ENCODE peak calls at places on chromosomes 6 and 20, in ten cellular contexts. F is EL; I is aorta; Z is fibroblast of lung; Y is MM.1S; W is left ventricle myocardium superior; G is colonic mucosa; O is cardiac fibroblast; T is transverse colon; D is activated naive CD8-positive, alpha-beta T cell treated with anti-CD3 and anti-CD28 coated beads, Interleukin-2, amount 50 U/mL, for 24 hours. C is an unnamed sample.
A peak's percentile ranks its signal among the peaks of the same experiment; 100 is the strongest.

GRCh38 chr20:37295001-37295400 is 5.5 kb downstream of the MANBAL start:
- DNase-seq in F (peak; percentile 100), I (no peak), Z (peak; percentile 96), Y (no peak), W (no peak), G (no peak), O (peak; percentile 86), T (no peak), D (no peak), C (peak; percentile 40)

GRCh38 chr6:126947070-126947469 is 171.4 kb upstream of the RSPO3 start:
- DNase-seq in F (no peak), I (peak; percentile 75), Z (peak; percentile 44), Y (no peak), W (no peak), G (peak; percentile 25), O (no peak), T (no peak), D (no peak), C (no peak)

GRCh38 chr20:43726811-43727338 is at the start of gene GTSF1L:
- DNase-seq in F (peak; percentile 31), I (peak; percentile 37), Z (peak; percentile 57), Y (no peak), W (no peak), G (no peak), O (peak; percentile 55), T (no peak), D (no peak), C (no peak)

GRCh38 chr6:44957151-44957550 is 371.0 kb upstream of the RUNX2 start:
- DNase-seq in F (no peak), I (no peak), Z (no peak), Y (no peak), W (no peak), G (no peak), O (no peak), T (no peak), D (no peak), C (no peak)

GRCh38 chr6:69791065-69791471 is 5.7 kb downstream of the LMBRD1 start:
- DNase-seq in F (no peak), I (no peak), Z (no peak), Y (no peak), W (no peak), G (no peak), O (no peak), T (no peak), D (no peak), C (peak; percentile 45)

GRCh38 chr6:9540534-9541126 is 874.2 kb downstream of the TFAP2A start:
- DNase-seq in F (peak; percentile 72), I (no peak), Z (peak; percentile 49), Y (peak; percentile 61), W (no peak), G (no peak), O (peak; percentile 81), T (no peak), D (no peak), C (peak; percentile 86)

GRCh38 chr6:132063738-132064137 is 112.6 kb upstream of the CCN2 start:
- DNase-seq in F (peak; percentile 71), I (no peak), Z (peak; percentile 57), Y (no peak), W (no peak), G (no peak), O (peak; percentile 77), T (no peak), D (no peak), C (no peak)

GRCh38 chr20:37931153-37931922 is 28.4 kb downstream of the VSTM2L start:
- DNase-seq in F (no peak), I (no peak), Z (no peak), Y (no peak), W (no peak), G (no peak), O (no peak), T (no peak), D (no peak), C (no peak)

GRCh38 chr20:52999040-52999439 is 26.9 kb downstream of the TSHZ2 start:
- DNase-seq in F (no peak), I (no peak), Z (no peak), Y (no peak), W (no peak), G (no peak), O (no peak), T (no peak), D (no peak), C (no peak)

GRCh38 chr20:33507461-33507860 is 17.6 kb downstream of the CBFA2T2 start:
- DNase-seq in F (no peak), I (no peak), Z (no peak), Y (no peak), W (no peak), G (no peak), O (no peak), T (no peak), D (no peak), C (no peak)

GRCh38 chr6:40688214-40688761 is 101.1 kb upstream of the LRFN2 start:
- DNase-seq in F (no peak), I (no peak), Z (no peak), Y (no peak), W (no peak), G (no peak), O (peak; percentile 3), T (no peak), D (no peak), C (no peak)

GRCh38 chr6:143964667-143965066 is 43.4 kb downstream of the PLAGL1 start:
- DNase-seq in F (no peak), I (no peak), Z (peak; percentile 55), Y (no peak), W (peak; percentile 29), G (no peak), O (peak; percentile 49), T (no peak), D (no peak), C (no peak)

GRCh38 chr6:43842964-43843645 is 73.1 kb downstream of the VEGFA start:
- DNase-seq in F (no peak), I (no peak), Z (no peak), Y (no peak), W (no peak), G (peak; percentile 63), O (no peak), T (peak; percentile 56), D (no peak), C (no peak)

GRCh38 chr20:11952621-11953020 is 34.9 kb downstream of the BTBD3 start:
- DNase-seq in F (peak; percentile 6), I (no peak), Z (peak; percentile 28), Y (no peak), W (no peak), G (no peak), O (no peak), T (no peak), D (no peak), C (peak; percentile 68)

GRCh38 chr6:13615802-13616140 is 636 bp downstream of the NOL7 start:
- DNase-seq in F (peak; percentile 57), I (peak; percentile 87), Z (peak; percentile 45), Y (peak; percentile 25), W (peak; percentile 70), G (peak; percentile 71), O (peak; percentile 39), T (peak; percentile 63), D (peak; percentile 67), C (peak; percentile 48)

GRCh38 chr20:3677733-3678132 is 4.1 kb downstream of the ADAM33 start:
- DNase-seq in F (peak; percentile 73), I (no peak), Z (peak; percentile 53), Y (no peak), W (peak; percentile 70), G (peak; percentile 42), O (peak; percentile 65), T (peak; percentile 28), D (no peak), C (no peak)

GRCh38 chr6:11245406-11245990 is 13.0 kb upstream of the NEDD9 start:
- DNase-seq in F (no peak), I (no peak), Z (no peak), Y (no peak), W (no peak), G (no peak), O (no peak), T (no peak), D (no peak), C (no peak)

GRCh38 chr6:26172496-26172958 is 85.3 kb downstream of the HFE start:
- DNase-seq in F (peak; percentile 53), I (no peak), Z (peak; percentile 54), Y (peak; percentile 43), W (no peak), G (peak; percentile 51), O (peak; percentile 57), T (peak; percentile 49), D (peak; percentile 25), C (peak; percentile 70)

GRCh38 chr6:130500693-130501092 is 134.9 kb downstream of the TMEM200A start:
- DNase-seq in F (peak; percentile 69), I (no peak), Z (peak; percentile 58), Y (no peak), W (no peak), G (no peak), O (peak; percentile 24), T (no peak), D (no peak), C (peak; percentile 92)

GRCh38 chr6:16228043-16228442 is 10.3 kb upstream of the GMPR start:
- DNase-seq in F (no peak), I (no peak), Z (no peak), Y (no peak), W (no peak), G (no peak), O (no peak), T (no peak), D (no peak), C (no peak)

GRCh38 chr6:106972500-106972899 is 2.0 kb downstream of the CD24 start:
- DNase-seq in F (no peak), I (no peak), Z (no peak), Y (no peak), W (no peak), G (peak; percentile 41), O (no peak), T (no peak), D (no peak), C (no peak)

GRCh38 chr6:119348308-119349040 is 1.1 kb downstream of the MAN1A1 start:
- DNase-seq in F (peak; percentile 19), I (peak; percentile 84), Z (no peak), Y (peak; percentile 27), W (peak; percentile 44), G (peak; percentile 78), O (no peak), T (peak; percentile 48), D (peak; percentile 67), C (peak; percentile 6)